ENCODE peak calls at places on chromosome X, in five cellular contexts. One of them, this sample, is unnamed.

GRCh38 chrX:95995600-95995999 is 689.0 kb upstream of the DIAPH2 start:
- DNase-seq in cardiac fibroblast: no peak
- DNase-seq in adipocyte: no peak
- DNase-seq in psoas muscle: no peak
- DNase-seq in fibroblast of mammary gland: no peak
- DNase-seq in this sample: no peak

GRCh38 chrX:13167444-13168207 is 123.2 kb upstream of the FAM9C start:
- DNase-seq in psoas muscle: no peak
- DNase-seq in cardiac fibroblast: peak; percentile 81
- DNase-seq in fibroblast of mammary gland: peak; percentile 64
- DNase-seq in adipocyte: peak; percentile 70
- DNase-seq in this sample: no peak

GRCh38 chrX:56733459-56734046 is 4.5 kb downstream of the NBDY start:
- DNase-seq in adipocyte: peak; percentile 80
- DNase-seq in psoas muscle: no peak
- DNase-seq in cardiac fibroblast: peak; percentile 35
- DNase-seq in fibroblast of mammary gland: peak; percentile 51
- DNase-seq in this sample: peak; percentile 78

GRCh38 chrX:97524997-97525396 is 641.3 kb downstream of the RPA4 start:
- DNase-seq in cardiac fibroblast: no peak
- DNase-seq in fibroblast of mammary gland: no peak
- DNase-seq in adipocyte: no peak
- DNase-seq in psoas muscle: no peak
- DNase-seq in this sample: no peak

GRCh38 chrX:18873189-18873791 is 110.6 kb downstream of the PHKA2 start:
- DNase-seq in cardiac fibroblast: peak; percentile 71
- DNase-seq in adipocyte: peak; percentile 74
- DNase-seq in psoas muscle: no peak
- DNase-seq in fibroblast of mammary gland: peak; percentile 82
- DNase-seq in this sample: peak; percentile 32

GRCh38 chrX:65894138-65894537 is 145.7 kb downstream of the VSIG4 start:
- DNase-seq in adipocyte: no peak
- DNase-seq in psoas muscle: no peak
- DNase-seq in fibroblast of mammary gland: no peak
- DNase-seq in cardiac fibroblast: no peak
- DNase-seq in this sample: no peak

GRCh38 chrX:63128509-63128908 is 222.6 kb downstream of the SPIN4 start:
- DNase-seq in adipocyte: peak; percentile 33
- DNase-seq in cardiac fibroblast: peak; percentile 0
- DNase-seq in fibroblast of mammary gland: peak; percentile 22
- DNase-seq in psoas muscle: no peak
- DNase-seq in this sample: peak; percentile 10

GRCh38 chrX:153511784-153512500 is 5.5 kb upstream of the ATP2B3 start:
- DNase-seq in psoas muscle: no peak
- DNase-seq in fibroblast of mammary gland: no peak
- DNase-seq in adipocyte: no peak
- DNase-seq in cardiac fibroblast: no peak
- DNase-seq in this sample: no peak

GRCh38 chrX:101759000-101759399 is 99.3 kb upstream of the ARMCX2 start:
- DNase-seq in cardiac fibroblast: peak; percentile 46
- DNase-seq in psoas muscle: no peak
- DNase-seq in fibroblast of mammary gland: peak; percentile 49
- DNase-seq in adipocyte: peak; percentile 66
- DNase-seq in this sample: no peak

GRCh38 chrX:1140236-1140681 is 72.2 kb downstream of the CRLF2 start:
- DNase-seq in psoas muscle: no peak
- DNase-seq in adipocyte: no peak
- DNase-seq in cardiac fibroblast: no peak
- DNase-seq in fibroblast of mammary gland: no peak
- DNase-seq in this sample: peak; percentile 5

GRCh38 chrX:291411-291901 is 10.3 kb downstream of the PLCXD1 start:
- DNase-seq in psoas muscle: no peak
- DNase-seq in adipocyte: no peak
- DNase-seq in cardiac fibroblast: no peak
- DNase-seq in fibroblast of mammary gland: no peak
- DNase-seq in this sample: peak; percentile 22

GRCh38 chrX:17453791-17454190 is 78.8 kb downstream of the NHS start:
- DNase-seq in fibroblast of mammary gland: peak; percentile 30
- DNase-seq in cardiac fibroblast: no peak
- DNase-seq in adipocyte: no peak
- DNase-seq in psoas muscle: no peak
- DNase-seq in this sample: no peak

GRCh38 chrX:153750126-153750774 is 13.8 kb upstream of the PLXNB3 start:
- DNase-seq in adipocyte: no peak
- DNase-seq in fibroblast of mammary gland: no peak
- DNase-seq in psoas muscle: no peak
- DNase-seq in cardiac fibroblast: no peak
- DNase-seq in this sample: no peak

DNA sequence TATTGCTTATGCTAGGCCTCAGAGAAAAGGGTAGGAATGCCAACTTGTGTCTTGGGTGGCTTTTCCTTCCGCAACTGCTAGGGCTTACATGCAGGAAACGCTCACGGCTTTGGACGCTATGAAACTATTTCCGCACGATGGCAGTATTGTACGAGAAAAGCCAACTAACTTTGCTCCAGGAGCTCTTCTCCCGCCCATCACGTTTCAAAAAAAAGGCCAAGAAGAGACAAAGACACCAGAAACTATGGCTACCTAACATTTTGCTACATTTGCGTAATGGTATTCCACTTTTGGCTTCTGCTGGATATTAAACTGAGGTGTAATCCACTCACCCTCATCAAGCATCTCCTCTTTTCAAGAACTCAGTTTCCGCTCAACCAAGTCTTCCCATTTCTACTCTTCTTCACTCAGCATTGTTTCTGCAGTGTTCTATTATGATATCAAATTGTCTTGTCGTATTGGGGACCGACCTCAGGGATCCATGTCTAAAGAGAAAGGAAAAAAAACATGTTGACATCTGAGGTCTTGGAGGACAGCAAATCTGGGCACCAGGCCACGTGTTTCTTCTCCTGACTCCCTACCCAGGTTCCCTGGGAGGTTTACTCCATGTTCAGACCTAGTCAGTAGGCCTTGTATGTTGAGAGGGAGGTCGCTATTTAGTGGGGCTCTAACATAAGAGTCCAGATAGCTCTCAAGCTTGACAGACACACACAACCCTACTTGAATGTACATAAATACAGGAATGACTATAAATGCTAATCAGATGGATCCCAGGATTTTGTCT is 239.4 kb upstream of the STK26 start:
- DNase-seq in fibroblast of mammary gland: peak; percentile 91
- DNase-seq in cardiac fibroblast: no peak
- DNase-seq in psoas muscle: peak; percentile 52
- DNase-seq in adipocyte: peak; percentile 88
- DNase-seq in this sample: no peak
- H3K4me3 ChIP-seq in fibroblast of mammary gland: no peak overlapping the region
- H3K4me3 ChIP-seq in cardiac fibroblast: no peak overlapping the region
- H3K4me3 ChIP-seq in psoas muscle: peak overlapping the region; percentile 61
- H3K4me3 ChIP-seq in adipocyte: peak overlapping the region; percentile 31
- H3K4me3 ChIP-seq in this sample: peak overlapping the region; percentile 36

GRCh38 chrX:87727615-87728014 is 210.0 kb downstream of the KLHL4 start:
- DNase-seq in cardiac fibroblast: no peak
- DNase-seq in psoas muscle: no peak
- DNase-seq in adipocyte: no peak
- DNase-seq in fibroblast of mammary gland: no peak
- DNase-seq in this sample: no peak
- H3K4me3 ChIP-seq in cardiac fibroblast: no peak overlapping the region
- H3K4me3 ChIP-seq in psoas muscle: no peak overlapping the region
- H3K4me3 ChIP-seq in adipocyte: no peak overlapping the region
- H3K4me3 ChIP-seq in fibroblast of mammary gland: no peak overlapping the region
- H3K4me3 ChIP-seq in this sample: no peak overlapping the region

DNA sequence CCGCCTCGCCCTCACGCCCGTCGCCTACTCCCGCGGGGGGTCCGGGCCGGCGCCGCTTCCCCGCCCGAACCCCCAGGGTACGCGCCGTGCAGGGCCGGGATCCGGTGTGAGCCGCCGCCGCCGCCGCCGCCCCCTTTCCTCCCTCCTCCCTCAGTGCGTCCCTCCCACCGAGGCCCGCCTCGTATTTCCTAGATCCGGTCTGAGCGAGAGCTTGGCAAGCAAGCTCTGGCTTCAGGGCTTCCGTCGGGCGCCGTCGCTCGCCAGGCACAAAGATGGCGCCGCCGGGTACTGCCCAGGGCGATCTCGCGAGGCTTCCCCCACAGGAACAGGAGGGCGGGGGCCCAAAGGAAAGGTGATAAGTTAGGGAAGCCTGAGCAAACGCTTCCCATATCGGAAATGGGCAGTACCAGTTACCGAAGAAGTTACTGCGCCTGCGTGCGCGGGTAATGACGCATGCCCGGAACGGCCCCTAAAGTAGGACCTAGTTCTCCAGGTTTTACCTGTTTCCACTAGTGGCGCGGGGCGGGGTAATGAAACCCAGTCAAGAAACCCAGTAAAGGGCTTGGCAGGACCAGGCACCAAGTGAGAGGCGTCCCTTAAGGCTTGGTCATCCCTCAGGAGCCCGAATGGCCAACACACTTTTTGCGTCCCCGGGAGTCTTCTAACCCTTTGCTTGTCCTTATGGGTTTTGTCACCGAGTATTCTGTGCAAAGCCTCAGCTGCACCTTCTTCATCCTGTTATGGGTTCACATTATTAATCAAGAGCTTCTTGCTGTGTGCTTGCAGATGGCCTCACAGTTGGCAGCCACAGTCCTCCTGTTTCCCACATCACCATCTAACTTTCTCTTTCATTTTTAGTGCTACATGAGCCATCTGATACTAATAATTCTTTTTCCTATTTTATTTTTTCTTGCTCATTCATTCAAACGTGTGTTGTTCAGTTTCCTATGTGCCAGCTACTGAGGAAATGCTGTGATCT is at the start of gene TAB3:
- DNase-seq in cardiac fibroblast: peak; percentile 98
- DNase-seq in adipocyte: peak; percentile 94
- DNase-seq in psoas muscle: peak; percentile 93
- DNase-seq in fibroblast of mammary gland: peak; percentile 93
- DNase-seq in this sample: peak; percentile 89
- H3K4me3 ChIP-seq in cardiac fibroblast: peak within 1 kb of the TSS; percentile 61
- H3K4me3 ChIP-seq in adipocyte: peak within 1 kb of the TSS; percentile 89
- H3K4me3 ChIP-seq in psoas muscle: peak within 1 kb of the TSS; percentile 80
- H3K4me3 ChIP-seq in fibroblast of mammary gland: peak within 1 kb of the TSS; percentile 71
- H3K4me3 ChIP-seq in this sample: peak within 1 kb of the TSS; percentile 74

GRCh38 chrX:10314530-10315104 is 157.8 kb downstream of the CLCN4 start:
- DNase-seq in fibroblast of mammary gland: no peak
- DNase-seq in psoas muscle: no peak
- DNase-seq in cardiac fibroblast: no peak
- DNase-seq in adipocyte: no peak
- DNase-seq in this sample: no peak
- H3K4me3 ChIP-seq in fibroblast of mammary gland: no peak overlapping the region
- H3K4me3 ChIP-seq in psoas muscle: no peak overlapping the region
- H3K4me3 ChIP-seq in cardiac fibroblast: no peak overlapping the region
- H3K4me3 ChIP-seq in adipocyte: no peak overlapping the region
- H3K4me3 ChIP-seq in this sample: no peak overlapping the region

DNA sequence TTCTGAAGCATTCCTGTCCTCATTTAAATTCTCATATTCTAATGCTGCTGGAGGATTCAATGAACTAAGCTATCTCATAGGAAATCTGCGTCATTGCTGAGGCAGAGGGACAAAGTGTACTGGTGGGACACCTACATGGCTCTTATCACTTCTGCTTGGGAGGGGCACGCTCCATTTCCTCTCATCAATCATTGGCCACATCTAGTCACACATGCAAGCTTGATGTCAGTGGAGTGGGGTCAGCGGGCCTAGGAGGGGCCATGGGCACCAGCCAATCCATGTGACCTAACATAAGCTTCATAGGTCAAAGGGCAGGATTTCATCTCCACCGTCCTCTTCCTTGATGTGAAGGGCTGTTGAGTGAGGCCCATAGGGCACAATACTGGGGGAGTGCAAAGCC is 21.4 kb downstream of the BEX3 start:
- DNase-seq in psoas muscle: no peak
- DNase-seq in fibroblast of mammary gland: no peak
- DNase-seq in adipocyte: no peak
- DNase-seq in cardiac fibroblast: no peak
- DNase-seq in this sample: no peak
- H3K4me3 ChIP-seq in psoas muscle: no peak overlapping the region
- H3K4me3 ChIP-seq in fibroblast of mammary gland: no peak overlapping the region
- H3K4me3 ChIP-seq in adipocyte: no peak overlapping the region
- H3K4me3 ChIP-seq in cardiac fibroblast: no peak overlapping the region
- H3K4me3 ChIP-seq in this sample: no peak overlapping the region

DNA sequence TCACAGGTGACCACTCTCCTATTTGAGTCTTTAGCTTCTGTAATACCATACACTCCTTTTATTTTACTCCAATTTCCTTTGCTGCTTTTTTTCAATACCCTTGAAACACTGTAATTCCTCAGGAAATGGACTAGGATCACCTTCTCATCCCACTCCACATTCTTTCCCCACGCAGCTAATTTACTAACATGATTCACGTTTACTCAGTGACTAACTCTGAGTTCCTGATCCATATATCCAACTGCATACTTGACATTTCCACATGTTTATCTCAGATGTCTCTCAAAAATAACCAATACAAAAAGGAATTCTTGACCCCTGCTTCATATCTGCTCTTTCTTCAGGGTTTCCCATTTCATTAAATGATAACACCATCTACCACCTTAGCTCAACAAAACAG is 19.9 kb downstream of the RPS6KA6 start:
- DNase-seq in adipocyte: peak; percentile 54
- DNase-seq in fibroblast of mammary gland: peak; percentile 56
- DNase-seq in psoas muscle: no peak
- DNase-seq in cardiac fibroblast: no peak
- DNase-seq in this sample: no peak
- H3K4me3 ChIP-seq in adipocyte: no peak overlapping the region
- H3K4me3 ChIP-seq in fibroblast of mammary gland: no peak overlapping the region
- H3K4me3 ChIP-seq in psoas muscle: no peak overlapping the region
- H3K4me3 ChIP-seq in cardiac fibroblast: no peak overlapping the region
- H3K4me3 ChIP-seq in this sample: no peak overlapping the region

DNA sequence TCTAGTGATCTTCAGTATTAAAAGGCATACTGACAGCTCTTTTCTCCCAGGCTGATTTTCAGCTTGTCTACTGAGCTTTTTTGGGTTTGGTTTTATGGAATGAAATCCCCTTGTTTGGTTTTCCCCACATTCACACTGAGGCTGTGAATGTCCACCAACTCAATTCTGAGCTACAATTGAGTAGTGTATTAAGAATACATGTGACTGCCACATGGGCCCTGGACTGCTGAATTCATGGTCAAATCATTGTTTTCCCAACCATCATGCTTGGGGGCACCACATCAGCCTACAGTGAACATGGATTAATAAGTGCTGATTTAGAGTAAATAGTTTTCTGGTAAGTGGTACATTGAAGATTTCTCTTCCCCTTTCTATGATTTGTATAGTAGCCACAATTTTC is 32.4 kb downstream of the RTL9 start:
- DNase-seq in fibroblast of mammary gland: no peak
- DNase-seq in psoas muscle: no peak
- DNase-seq in cardiac fibroblast: no peak
- DNase-seq in adipocyte: no peak
- DNase-seq in this sample: no peak
- H3K4me3 ChIP-seq in fibroblast of mammary gland: no peak overlapping the region
- H3K4me3 ChIP-seq in psoas muscle: no peak overlapping the region
- H3K4me3 ChIP-seq in cardiac fibroblast: no peak overlapping the region
- H3K4me3 ChIP-seq in adipocyte: no peak overlapping the region
- H3K4me3 ChIP-seq in this sample: no peak overlapping the region